ENCODE peak calls at places on chromosomes 12 and 14, in seven cellular contexts. N is cerebellum; O is skeletal muscle cell; R is effector CD4-positive, alpha-beta T cell; C is HFF-Myc; Z is LoVo; U is Caco-2. J is an unnamed sample.

GRCh38 chr14:52547526-52547925 is 4.8 kb downstream of the TXNDC16 start:
- DNase-seq in N (no peak), O (no peak), R (no peak), C (no peak), Z (no peak), U (no peak), J (no peak)

GRCh38 chr14:87491816-87492215 is 501.2 kb downstream of the GALC start:
- DNase-seq in N (no peak), O (no peak), R (no peak), C (no peak), Z (no peak), U (peak; percentile 18), J (no peak)

GRCh38 chr14:24150993-24151392 is 3.7 kb downstream of the RNF31 start:
- DNase-seq in N (no peak), O (no peak), R (no peak), C (no peak), Z (no peak), U (no peak), J (no peak)

GRCh38 chr12:1812650-1813302 is 7.6 kb upstream of the LRTM2 start:
- DNase-seq in N (no peak), O (no peak), R (no peak), C (no peak), Z (no peak), U (peak; percentile 51), J (peak; percentile 55)

GRCh38 chr14:87567926-87568325 is 425.1 kb downstream of the GALC start:
- DNase-seq in N (no peak), O (no peak), R (no peak), C (no peak), Z (no peak), U (no peak), J (no peak)

GRCh38 chr12:14768823-14769405 is 34.4 kb downstream of the WBP11 start:
- DNase-seq in N (no peak), O (no peak), R (no peak), C (no peak), Z (no peak), U (no peak), J (no peak)

GRCh38 chr12:78185651-78186050 is 355.0 kb downstream of the NAV3 start:
- DNase-seq in N (no peak), O (no peak), R (no peak), C (no peak), Z (no peak), U (no peak), J (no peak)

GRCh38 chr12:44317651-44318126 is 481.8 kb downstream of the TMEM117 start:
- DNase-seq in N (peak; percentile 6), O (no peak), R (no peak), C (peak; percentile 10), Z (no peak), U (peak; percentile 25), J (no peak)

GRCh38 chr12:81759215-81759991 is at the start of gene PPFIA2:
- DNase-seq in N (peak; percentile 63), O (no peak), R (no peak), C (no peak), Z (no peak), U (no peak), J (peak; percentile 25)

GRCh38 chr12:131138638-131139362 is 185.1 kb downstream of the ADGRD1 start:
- DNase-seq in N (no peak), O (no peak), R (no peak), C (no peak), Z (no peak), U (no peak), J (no peak)

GRCh38 chr14:70162353-70162752 is 26.4 kb downstream of the SLC8A3 start:
- DNase-seq in N (no peak), O (no peak), R (no peak), C (no peak), Z (no peak), U (no peak), J (no peak)

GRCh38 chr14:54177861-54178591 is 218.8 kb upstream of the CDKN3 start:
- DNase-seq in N (no peak), O (no peak), R (no peak), C (no peak), Z (peak; percentile 87), U (peak; percentile 11), J (no peak)

GRCh38 chr14:89336338-89336737 is 80.7 kb downstream of the FOXN3 start:
- DNase-seq in N (no peak), O (no peak), R (no peak), C (no peak), Z (no peak), U (peak; percentile 39), J (no peak)

GRCh38 chr12:6536894-6537579 is 2.7 kb downstream of the GAPDH start:
- DNase-seq in N (no peak), O (no peak), R (no peak), C (no peak), Z (no peak), U (no peak), J (no peak)

GRCh38 chr14:99522934-99523660 is 41.9 kb downstream of the CCNK start:
- DNase-seq in N (no peak), O (no peak), R (no peak), C (no peak), Z (no peak), U (peak; percentile 82), J (peak; percentile 19)

GRCh38 chr12:25644964-25645363 is 91.9 kb upstream of the LMNTD1 start:
- DNase-seq in N (no peak), O (no peak), R (no peak), C (no peak), Z (no peak), U (no peak), J (no peak)

GRCh38 chr14:20455355-20456300 is 602 bp downstream of the APEX1 start:
- DNase-seq in N (no peak), O (peak; percentile 69), R (peak; percentile 69), C (no peak), Z (no peak), U (no peak), J (no peak)

GRCh38 chr14:68931063-68931462 is 48.0 kb downstream of the ACTN1 start:
- DNase-seq in N (no peak), O (no peak), R (no peak), C (no peak), Z (no peak), U (no peak), J (no peak)

GRCh38 chr12:127445583-127445982 is 821.4 kb upstream of the TMEM132C start:
- DNase-seq in N (no peak), O (no peak), R (no peak), C (no peak), Z (no peak), U (no peak), J (no peak)

GRCh38 chr12:82651489-82651888 is 35.2 kb upstream of the TMTC2 start:
- DNase-seq in N (no peak), O (no peak), R (no peak), C (no peak), Z (peak; percentile 68), U (no peak), J (no peak)

GRCh38 chr12:9906888-9907287 is 25.3 kb downstream of the CLEC2A start:
- DNase-seq in N (no peak), O (no peak), R (peak; percentile 3), C (no peak), Z (no peak), U (no peak), J (no peak)

GRCh38 chr12:108326254-108326750 is 12.8 kb downstream of the CMKLR1 start:
- DNase-seq in N (no peak), O (no peak), R (no peak), C (no peak), Z (no peak), U (no peak), J (no peak)

GRCh38 chr12:90618606-90619005 is 336.4 kb downstream of the CCER1 start:
- DNase-seq in N (no peak), O (no peak), R (no peak), C (no peak), Z (no peak), U (no peak), J (no peak)

GRCh38 chr12:51788876-51789275 is 59.6 kb downstream of the FIGNL2 start:
- DNase-seq in N (no peak), O (peak; percentile 30), R (no peak), C (no peak), Z (no peak), U (no peak), J (no peak)

GRCh38 chr12:64752833-64753238 is 6.4 kb downstream of the GNS start:
- DNase-seq in N (no peak), O (no peak), R (no peak), C (no peak), Z (no peak), U (no peak), J (no peak)

GRCh38 chr14:32230181-32230580 is 27.1 kb upstream of the RNU6-8 start:
- DNase-seq in N (no peak), O (no peak), R (no peak), C (no peak), Z (no peak), U (no peak), J (no peak)

GRCh38 chr12:132596016-132596415 is 14.4 kb downstream of the LRCOL1 start:
- DNase-seq in N (no peak), O (peak; percentile 4), R (no peak), C (no peak), Z (no peak), U (no peak), J (no peak)

GRCh38 chr12:65232490-65233077 is 45.9 kb upstream of the MSRB3 start:
- DNase-seq in N (no peak), O (no peak), R (no peak), C (no peak), Z (peak; percentile 37), U (no peak), J (no peak)

GRCh38 chr14:99145307-99145706 is 126.7 kb downstream of the BCL11B start:
- DNase-seq in N (no peak), O (no peak), R (no peak), C (no peak), Z (no peak), U (no peak), J (no peak)

GRCh38 chr14:95204705-95205104 is 47.4 kb upstream of the DICER1 start:
- DNase-seq in N (no peak), O (no peak), R (no peak), C (no peak), Z (no peak), U (no peak), J (no peak)

GRCh38 chr12:53468286-53468685 is 16.4 kb downstream of the PCBP2 start:
- DNase-seq in N (no peak), O (no peak), R (no peak), C (no peak), Z (no peak), U (no peak), J (no peak)

GRCh38 chr12:5909560-5909959 is 35.5 kb downstream of the ANO2 start:
- DNase-seq in N (no peak), O (no peak), R (no peak), C (no peak), Z (no peak), U (no peak), J (no peak)

GRCh38 chr14:101123639-101124525 is 220.4 kb upstream of the RTL1 start:
- DNase-seq in N (no peak), O (no peak), R (no peak), C (no peak), Z (no peak), U (no peak), J (no peak)

GRCh38 chr12:90909069-90909676 is 45.8 kb downstream of the CCER1 start:
- DNase-seq in N (peak; percentile 6), O (no peak), R (no peak), C (peak; percentile 47), Z (peak; percentile 39), U (peak; percentile 42), J (no peak)

GRCh38 chr12:132746621-132747020 is 15.0 kb downstream of the ANKLE2 start:
- DNase-seq in N (no peak), O (no peak), R (no peak), C (no peak), Z (no peak), U (no peak), J (no peak)

GRCh38 chr12:5292651-5293050 is 139.3 kb upstream of the NTF3 start:
- DNase-seq in N (no peak), O (no peak), R (no peak), C (no peak), Z (no peak), U (no peak), J (no peak)

GRCh38 chr12:75603475-75603874 is 92.1 kb upstream of the KRR1 start:
- DNase-seq in N (no peak), O (no peak), R (no peak), C (no peak), Z (peak; percentile 8), U (no peak), J (no peak)

GRCh38 chr12:97758102-97758501 is 295.5 kb downstream of the RMST start:
- DNase-seq in N (no peak), O (no peak), R (no peak), C (no peak), Z (no peak), U (no peak), J (no peak)

J was measured in left ventricle myocardium superior.